ENCODE peak calls at places on chromosomes 1 and 21, in eight cellular contexts. W is breast epithelium, U is heart left ventricle, A is tibial artery, E is fibroblast of lung, F is left ventricle myocardium inferior, S is AG04450, C is cardiac muscle cell. J is an unnamed sample.

GRCh38 chr1:220786337-220787068 is at the start of gene MTARC1:
- DNase-seq in C (peak), A (no peak), S (no peak), U (peak), E (peak), W (no peak), F (peak), J (no peak)

GRCh38 chr1:61453111-61453961 is 271.6 kb downstream of the TM2D1 start:
- DNase-seq in W (peak), U (peak), A (peak), C (peak), E (peak), S (peak), F (peak), J (peak)

GRCh38 chr1:29428997-29429396 is 192.7 kb downstream of the PTPRU start:
- DNase-seq in A (no peak), E (no peak), F (no peak), U (no peak), C (no peak), S (no peak), W (no peak), J (no peak)

GRCh38 chr1:57310992-57311790 is 112.7 kb downstream of the DAB1 start:
- DNase-seq in C (no peak), S (no peak), E (no peak), U (no peak), W (no peak), A (no peak), F (no peak), J (no peak)

GRCh38 chr1:193479187-193479586 is 292.8 kb upstream of the B3GALT2 start:
- DNase-seq in A (no peak), F (no peak), U (no peak), C (no peak), E (no peak), S (no peak), W (peak), J (no peak)

GRCh38 chr1:30277415-30277814 is 446.0 kb downstream of the MATN1 start:
- DNase-seq in A (no peak), F (no peak), S (no peak), E (no peak), U (peak), W (no peak), C (no peak), J (no peak)

GRCh38 chr1:117093870-117094621 is 27.5 kb downstream of the TRIM45 start:
- DNase-seq in E (peak), A (no peak), U (no peak), S (no peak), C (peak), F (no peak), W (no peak), J (no peak)

GRCh38 chr1:84834419-84835064 is 58.5 kb downstream of the LPAR3 start:
- DNase-seq in A (no peak), U (no peak), W (no peak), S (no peak), E (peak), C (no peak), F (no peak), J (peak)

GRCh38 chr1:160858127-160858909 is 4.4 kb downstream of the CD244 start:
- DNase-seq in F (peak), E (no peak), C (no peak), U (no peak), S (no peak), W (no peak), A (peak), J (no peak)

GRCh38 chr1:28518745-28519341 is 13.0 kb downstream of the RCC1 start:
- DNase-seq in W (no peak), E (no peak), F (no peak), A (no peak), S (no peak), C (no peak), U (no peak), J (no peak)

GRCh38 chr1:27659497-27660299 is 12.3 kb downstream of the IFI6 start:
- DNase-seq in W (peak), S (no peak), F (peak), U (peak), E (peak), C (peak), A (peak), J (no peak)

GRCh38 chr1:235397733-235398132 is 30.5 kb downstream of the TBCE start:
- DNase-seq in F (no peak), A (no peak), U (no peak), E (peak), C (no peak), S (peak), W (no peak), J (peak)

GRCh38 chr1:175373786-175374623 is 181.4 kb upstream of the KIAA0040 start:
- DNase-seq in S (no peak), A (no peak), E (no peak), F (no peak), C (peak), W (no peak), U (no peak), J (no peak)

GRCh38 chr1:204104331-204105222 is 31.7 kb downstream of the SOX13 start:
- DNase-seq in F (no peak), W (no peak), S (no peak), E (peak), C (no peak), A (no peak), U (peak), J (no peak)

GRCh38 chr21:18411565-18411964 is 8.0 kb upstream of the TMPRSS15 start:
- DNase-seq in W (no peak), E (no peak), S (no peak), A (no peak), C (no peak), F (no peak), U (no peak), J (no peak)

GRCh38 chr1:248872752-248873408 is 14.0 kb upstream of the ZNF692 start:
- DNase-seq in E (peak), U (peak), F (peak), W (peak), A (peak), S (no peak), C (peak), J (no peak)

GRCh38 chr21:44761747-44762208 is 39.8 kb downstream of the UBE2G2 start:
- DNase-seq in F (no peak), W (no peak), C (no peak), E (no peak), A (peak), S (no peak), U (no peak), J (no peak)

GRCh38 chr1:192983349-192983980 is 75.7 kb downstream of the UCHL5 start:
- DNase-seq in F (no peak), E (peak), S (no peak), C (no peak), A (no peak), W (no peak), U (no peak), J (no peak)

GRCh38 chr1:70066711-70067110 is 138.7 kb downstream of the LRRC40 start:
- DNase-seq in S (no peak), F (no peak), A (no peak), U (no peak), E (no peak), W (no peak), C (no peak), J (no peak)

GRCh38 chr1:16921391-16922185 is at the start of gene CROCC:
- DNase-seq in W (no peak), C (peak), U (peak), A (no peak), E (peak), S (no peak), F (peak), J (no peak)

GRCh38 chr21:44592446-44593365 is at the start of gene KRTAP10-6:
- DNase-seq in W (no peak), U (no peak), F (no peak), A (no peak), C (no peak), S (no peak), E (no peak), J (no peak)

GRCh38 chr1:93702102-93702827 is 20.6 kb upstream of the BCAR3 start:
- DNase-seq in A (no peak), E (peak), U (peak), S (no peak), C (peak), W (peak), F (peak), J (no peak)

GRCh38 chr1:11383553-11384169 is 95.3 kb upstream of the DISP3 start:
- DNase-seq in U (no peak), S (no peak), A (no peak), F (no peak), W (no peak), E (peak), C (no peak), J (no peak)

GRCh38 chr1:68294354-68295066 is 62.2 kb upstream of the WLS start:
- DNase-seq in S (no peak), F (no peak), U (no peak), W (no peak), E (no peak), C (no peak), A (no peak), J (no peak)

GRCh38 chr1:68293122-68293521 is 60.8 kb upstream of the WLS start:
- DNase-seq in C (no peak), A (no peak), S (no peak), F (no peak), E (peak), U (no peak), W (no peak), J (no peak)

GRCh38 chr1:68291763-68292384 is 59.6 kb upstream of the WLS start:
- DNase-seq in A (no peak), E (peak), W (no peak), U (no peak), C (no peak), S (no peak), F (no peak), J (no peak)

DNA sequence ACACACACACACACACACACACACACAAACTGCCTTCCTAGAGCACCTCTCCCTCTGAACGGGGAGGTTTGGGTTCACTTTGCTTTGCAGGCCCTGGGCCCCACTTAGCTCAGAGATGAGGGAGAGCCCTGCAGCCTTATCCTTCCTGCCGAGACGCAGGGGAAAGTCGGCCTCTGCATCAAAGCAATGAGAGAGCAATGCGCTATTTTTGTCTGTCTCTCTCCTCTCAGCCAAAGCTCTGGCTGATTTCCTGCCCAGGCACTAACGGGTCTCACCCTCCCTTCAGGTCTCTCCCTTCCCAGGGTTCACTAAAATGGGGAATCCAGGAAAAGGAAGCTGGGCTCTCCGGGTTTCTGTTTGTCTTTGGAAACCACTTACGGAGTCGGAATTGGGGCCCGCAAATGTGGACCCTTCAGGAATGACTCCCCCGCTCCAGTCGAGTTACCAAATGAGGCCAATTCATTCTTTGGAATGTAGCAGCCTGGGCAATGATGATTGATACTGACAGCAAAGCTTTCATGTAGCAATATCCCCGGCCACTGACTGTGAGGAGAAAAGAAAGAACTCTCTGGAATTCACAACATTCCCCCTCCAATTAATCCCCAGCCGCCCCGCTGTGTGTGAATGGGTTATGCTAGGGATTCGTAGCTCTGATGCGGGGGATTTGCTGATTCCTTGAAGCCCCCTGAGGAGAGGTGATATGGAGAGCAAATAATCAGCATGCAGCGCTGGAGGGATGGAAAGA is 61.5 kb upstream of the WLS start:
- DNase-seq in F (peak), A (no peak), S (no peak), C (peak), W (no peak), E (peak), U (peak), J (no peak)
- H3K4me3 ChIP-seq in F (peak), A (no peak), S (no peak), C (no peak), W (no peak), E (no peak), U (no peak), J (no peak)

DNA sequence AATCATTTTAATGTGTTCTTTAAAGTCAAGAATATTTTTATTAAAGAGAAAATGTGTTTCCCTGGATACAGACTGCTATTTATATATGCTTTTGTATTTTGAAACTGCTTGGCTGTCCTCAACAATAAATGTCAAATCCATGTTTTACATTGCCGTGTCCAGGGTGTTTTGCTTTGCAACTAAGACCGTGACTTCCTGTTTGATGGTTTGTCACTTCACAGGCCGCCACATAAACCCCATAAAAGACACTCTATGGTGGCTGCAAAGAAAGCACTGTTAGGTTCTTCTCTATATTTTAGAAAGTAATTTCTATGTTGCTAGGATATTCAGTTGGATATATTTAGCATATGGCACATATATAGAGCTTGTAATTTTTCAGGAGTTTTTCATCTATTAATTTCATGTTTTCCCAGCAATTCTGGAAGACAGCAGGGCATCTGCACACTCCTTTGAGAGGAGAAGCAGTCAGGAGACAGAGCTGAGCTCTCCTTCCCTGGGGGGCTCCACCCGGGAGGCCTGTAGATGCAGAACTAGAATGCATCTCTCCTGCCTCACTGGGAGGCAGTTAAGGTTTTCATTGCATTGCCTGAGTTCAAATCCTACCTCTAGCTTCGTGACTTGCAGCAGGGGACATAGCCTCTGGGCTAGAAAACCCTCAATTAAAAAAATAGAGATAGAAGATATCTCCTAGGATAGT is 33.1 kb downstream of the PRDM2 start:
- DNase-seq in C (no peak), E (no peak), F (no peak), A (no peak), U (no peak), S (no peak), W (no peak), J (no peak)
- H3K4me3 ChIP-seq in C (no peak), E (no peak), F (no peak), A (no peak), U (no peak), S (no peak), W (no peak), J (no peak)

DNA sequence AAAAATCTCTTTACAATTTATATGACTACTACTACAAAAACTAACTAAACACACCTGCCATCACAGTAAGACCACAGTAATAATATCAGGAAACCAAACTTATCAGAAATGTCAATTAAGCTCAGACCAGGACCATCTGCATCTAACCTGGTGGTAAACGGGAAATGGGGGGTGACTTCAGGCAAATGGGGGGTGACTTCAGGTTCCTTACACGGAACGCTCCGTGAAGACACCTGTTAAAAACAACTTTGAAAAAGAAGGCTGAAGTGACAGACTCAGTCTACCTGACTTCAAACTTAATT is 15.8 kb downstream of the PRDM15 start:
- DNase-seq in F (no peak), E (no peak), C (no peak), W (no peak), S (no peak), U (no peak), A (no peak), J (no peak)
- H3K4me3 ChIP-seq in F (no peak), E (no peak), C (no peak), W (no peak), S (no peak), U (no peak), A (no peak), J (no peak)

DNA sequence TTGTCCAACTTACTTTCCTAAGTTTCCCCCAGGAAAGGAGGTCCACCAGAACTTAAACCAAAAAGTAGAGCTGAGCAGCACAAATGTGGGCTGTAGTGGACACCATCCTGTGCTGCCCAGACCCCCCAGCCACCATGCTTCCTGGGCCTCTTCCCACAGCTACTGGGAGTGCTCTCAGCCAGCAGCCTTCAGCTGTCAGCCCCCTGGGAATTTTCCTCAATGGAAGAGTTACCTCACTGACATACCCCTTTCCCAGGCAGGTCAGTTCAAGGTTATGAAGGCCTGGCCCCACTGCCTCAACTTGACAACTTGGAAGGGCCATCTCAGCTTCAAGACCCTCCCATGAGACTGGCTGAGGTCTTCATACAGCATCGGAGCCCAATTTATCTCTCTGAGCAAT is 47.7 kb downstream of the CDCP2 start:
- DNase-seq in F (no peak), S (no peak), W (no peak), C (no peak), U (no peak), A (no peak), E (no peak), J (no peak)
- H3K4me3 ChIP-seq in F (no peak), S (no peak), W (no peak), C (no peak), U (no peak), A (no peak), E (no peak), J (no peak)

GRCh38 chr21:36429672-36430546 is 44.7 kb downstream of the CHAF1B start:
- DNase-seq in W (peak), S (peak), A (peak), C (peak), F (peak), U (peak), E (peak), J (peak)
- H3K4me3 ChIP-seq in W (peak), S (peak), A (peak), C (no peak), F (peak), U (peak), E (peak), J (peak)

GRCh38 chr1:198174297-198174696 is 17.5 kb downstream of the NEK7 start:
- DNase-seq in C (no peak), E (peak), W (no peak), S (no peak), A (no peak), F (no peak), U (no peak), J (no peak)

GRCh38 chr1:198179556-198179981 is 22.8 kb downstream of the NEK7 start:
- DNase-seq in F (no peak), E (peak), U (no peak), C (no peak), W (no peak), S (no peak), A (no peak), J (no peak)

GRCh38 chr1:198175418-198176170 is 18.8 kb downstream of the NEK7 start:
- DNase-seq in F (no peak), E (peak), A (no peak), U (no peak), C (no peak), S (no peak), W (no peak), J (no peak)

GRCh38 chr1:198176179-198176578 is 19.4 kb downstream of the NEK7 start:
- DNase-seq in F (no peak), A (no peak), S (no peak), U (no peak), E (no peak), W (no peak), C (no peak), J (no peak)

GRCh38 chr1:198178615-198179014 is 21.8 kb downstream of the NEK7 start:
- DNase-seq in S (no peak), A (no peak), E (no peak), F (no peak), W (no peak), U (no peak), C (no peak), J (no peak)
- H3K4me3 ChIP-seq in S (no peak), A (no peak), E (no peak), F (no peak), W (no peak), U (no peak), C (no peak), J (no peak)

DNA sequence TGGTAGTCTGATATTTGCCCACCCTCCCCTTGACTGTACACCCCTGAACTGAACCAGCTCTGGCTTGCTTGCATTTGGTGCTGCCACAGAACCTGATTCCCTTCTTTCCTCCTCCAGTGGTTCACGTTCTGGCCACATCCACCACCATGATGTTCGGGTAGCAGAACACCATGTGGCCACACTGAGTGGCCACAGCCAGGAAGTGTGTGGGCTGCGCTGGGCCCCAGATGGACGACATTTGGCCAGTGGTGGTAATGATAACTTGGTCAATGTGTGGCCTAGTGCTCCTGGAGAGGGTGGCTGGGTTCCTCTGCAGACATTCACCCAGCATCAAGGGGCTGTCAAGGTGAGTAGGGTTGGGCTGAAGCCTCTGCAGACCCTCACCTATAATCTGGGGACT is 1.8 kb downstream of the CDC20 start:
- DNase-seq in W (no peak), U (no peak), F (no peak), S (no peak), C (no peak), E (no peak), A (no peak), J (no peak)
- H3K4me3 ChIP-seq in W (no peak), U (no peak), F (no peak), S (peak), C (peak), E (peak), A (no peak), J (peak)

J was measured in AG09309.